ENCODE peak calls at places on chromosomes 13 and 19, in seven cellular contexts. O is RWPE1, B is NB4, V is OCI-LY7, W is Caco-2, J is psoas muscle, G is AG04450. S is an unnamed sample.

GRCh38 chr13:35349673-35350278 is 126.7 kb downstream of the MAB21L1 start:
- DNase-seq in B (no peak), G (no peak), O (peak), V (no peak), W (peak), J (no peak), S (no peak)

GRCh38 chr19:2207991-2208860 is 27.9 kb downstream of the PLEKHJ1 start:
- DNase-seq in W (no peak), V (peak), J (peak), G (no peak), B (peak), O (no peak), S (no peak)

GRCh38 chr13:97549201-97549600 is 115.2 kb downstream of the RAP2A start:
- DNase-seq in J (no peak), O (no peak), G (no peak), B (no peak), W (no peak), V (no peak), S (no peak)

GRCh38 chr13:88288326-88288725 is 617.2 kb downstream of the SLITRK5 start:
- DNase-seq in W (no peak), G (no peak), B (no peak), O (no peak), V (no peak), J (no peak), S (no peak)

GRCh38 chr19:31560021-31560770 is 211.0 kb upstream of the TSHZ3 start:
- DNase-seq in O (no peak), J (no peak), B (no peak), W (no peak), V (no peak), G (no peak), S (no peak)

GRCh38 chr13:76723551-76724232 is 162.5 kb downstream of the KCTD12 start:
- DNase-seq in J (no peak), W (no peak), V (no peak), B (peak), O (peak), G (peak), S (no peak)

GRCh38 chr13:110537116-110537515 is 24.4 kb downstream of the RAB20 start:
- DNase-seq in O (no peak), G (no peak), W (no peak), J (no peak), V (no peak), B (no peak), S (no peak)

GRCh38 chr13:50650936-50651638 is 192.4 kb downstream of the DLEU7 start:
- DNase-seq in J (no peak), G (peak), W (no peak), B (no peak), V (peak), O (no peak), S (no peak)

GRCh38 chr13:113116871-113117271 is 5.7 kb upstream of the F10 start:
- DNase-seq in W (no peak), O (no peak), J (no peak), V (no peak), B (no peak), G (no peak), S (no peak)

GRCh38 chr19:7622933-7623685 is 6.2 kb downstream of the XAB2 start:
- DNase-seq in J (peak), B (no peak), V (peak), G (no peak), W (no peak), O (no peak), S (no peak)

GRCh38 chr19:38304866-38305429 is 897 bp downstream of the C19orf33 start:
- DNase-seq in O (peak), J (no peak), V (no peak), G (no peak), W (peak), B (no peak), S (no peak)

GRCh38 chr13:65011403-65011802 is 2218.7 kb downstream of the PCDH9 start:
- DNase-seq in W (no peak), G (no peak), V (no peak), B (no peak), O (no peak), J (no peak), S (no peak)

GRCh38 chr19:14333101-14333871 is 48.0 kb upstream of the ADGRE5 start:
- DNase-seq in G (no peak), J (no peak), V (no peak), O (peak), W (no peak), B (no peak), S (no peak)

GRCh38 chr19:2962018-2962670 is 15.2 kb upstream of the TLE6 start:
- DNase-seq in G (peak), O (peak), B (peak), W (peak), J (no peak), V (peak), S (no peak)

GRCh38 chr13:99215466-99215865 is 14.8 kb downstream of the UBAC2 start:
- DNase-seq in J (no peak), W (no peak), B (no peak), O (no peak), V (no peak), G (no peak), S (no peak)

GRCh38 chr19:39170398-39171231 is 26.1 kb upstream of the NCCRP1 start:
- DNase-seq in W (no peak), J (no peak), B (no peak), O (no peak), V (no peak), G (no peak), S (no peak)

GRCh38 chr13:30685320-30685859 is 50.0 kb upstream of the ALOX5AP start:
- DNase-seq in J (no peak), B (no peak), V (no peak), G (no peak), O (no peak), W (no peak), S (no peak)

GRCh38 chr13:40920826-40921225 is 98.3 kb downstream of the ELF1 start:
- DNase-seq in O (no peak), J (no peak), V (no peak), W (no peak), G (peak), B (no peak), S (no peak)

GRCh38 chr19:5339950-5340636 is 519 bp downstream of the PTPRS start:
- DNase-seq in B (peak), J (no peak), W (no peak), V (peak), O (no peak), G (no peak), S (no peak)

GRCh38 chr19:49182848-49183375 is 25.3 kb downstream of the TRPM4 start:
- DNase-seq in G (no peak), V (no peak), J (no peak), W (no peak), O (no peak), B (no peak), S (no peak)

GRCh38 chr19:45816236-45817009 is 1.3 kb upstream of the RSPH6A start:
- DNase-seq in V (no peak), O (no peak), B (peak), J (no peak), W (no peak), G (no peak), S (no peak)

GRCh38 chr13:110883539-110883938 is 31.3 kb downstream of the ANKRD10 start:
- DNase-seq in B (no peak), J (no peak), V (no peak), G (no peak), W (no peak), O (no peak), S (no peak)

GRCh38 chr19:46559203-46559602 is 41.9 kb upstream of the CALM3 start:
- DNase-seq in J (no peak), G (no peak), B (no peak), V (no peak), O (no peak), W (no peak), S (no peak)

GRCh38 chr13:40271931-40272775 is 394.3 kb downstream of the FOXO1 start:
- DNase-seq in B (peak), G (no peak), J (peak), O (peak), V (no peak), W (no peak), S (no peak)

GRCh38 chr19:3821857-3822364 is 35.7 kb upstream of the MATK start:
- DNase-seq in V (peak), G (no peak), W (no peak), J (peak), B (peak), O (peak), S (peak)

GRCh38 chr19:30255783-30256509 is 116.2 kb upstream of the ZNF536 start:
- DNase-seq in W (no peak), G (no peak), J (no peak), B (no peak), V (no peak), O (no peak), S (no peak)

GRCh38 chr13:113836917-113837553 is 26.8 kb downstream of the GAS6 start:
- DNase-seq in B (peak), W (peak), V (no peak), O (peak), G (peak), J (peak), S (no peak)

DNA sequence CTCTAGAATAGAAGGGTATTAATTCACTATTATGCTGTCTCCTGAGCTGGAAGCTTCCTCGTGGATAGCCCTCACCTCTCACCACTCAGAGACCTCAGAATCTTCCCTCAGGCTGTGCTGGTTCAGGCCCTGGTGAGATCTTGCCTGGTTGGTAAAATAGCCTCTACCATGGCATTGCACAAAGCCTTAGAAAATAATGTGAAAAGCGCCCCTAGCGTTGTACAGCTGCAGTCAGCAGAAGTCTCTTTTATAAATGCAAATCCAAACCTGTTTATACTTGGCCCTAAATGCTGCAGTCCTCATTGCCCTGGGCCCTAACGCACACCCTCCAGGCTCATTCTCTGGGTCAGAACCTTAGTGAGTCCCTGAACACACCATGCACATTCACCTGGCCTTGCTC is 150.9 kb downstream of the KCTD15 start:
- DNase-seq in W (no peak), G (no peak), V (peak), B (peak), J (no peak), O (no peak), S (no peak)
- TF ChIP-seq CTCF in W (no peak), G (peak), V (peak), B (peak), J (no peak), O (no peak), S (no peak)

DNA sequence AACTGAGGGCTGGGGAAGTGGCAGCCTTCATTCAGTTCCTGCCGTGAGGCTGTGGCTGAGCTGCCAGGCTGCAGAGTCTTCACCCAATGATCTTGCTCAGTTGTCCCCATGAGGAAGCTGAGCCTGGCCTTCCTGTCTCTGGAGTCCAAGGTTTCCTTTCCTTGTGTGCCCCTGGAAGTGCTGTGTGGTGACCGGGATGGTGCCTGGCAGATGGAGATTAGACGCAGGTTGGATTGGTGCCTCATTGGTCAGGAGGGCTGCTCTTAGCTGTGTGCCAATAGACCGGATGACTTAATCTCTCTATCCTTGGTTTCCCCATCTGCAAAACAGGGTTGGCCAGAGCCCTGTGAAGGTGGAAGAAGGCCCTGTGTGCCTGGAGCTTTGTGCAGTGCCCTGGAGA is 24.6 kb downstream of the DNM2 start:
- DNase-seq in J (no peak), V (no peak), O (no peak), W (no peak), G (no peak), B (no peak), S (no peak)
- TF ChIP-seq CTCF in J (no peak), V (no peak), O (no peak), W (no peak), G (no peak), B (no peak), S (no peak)

DNA sequence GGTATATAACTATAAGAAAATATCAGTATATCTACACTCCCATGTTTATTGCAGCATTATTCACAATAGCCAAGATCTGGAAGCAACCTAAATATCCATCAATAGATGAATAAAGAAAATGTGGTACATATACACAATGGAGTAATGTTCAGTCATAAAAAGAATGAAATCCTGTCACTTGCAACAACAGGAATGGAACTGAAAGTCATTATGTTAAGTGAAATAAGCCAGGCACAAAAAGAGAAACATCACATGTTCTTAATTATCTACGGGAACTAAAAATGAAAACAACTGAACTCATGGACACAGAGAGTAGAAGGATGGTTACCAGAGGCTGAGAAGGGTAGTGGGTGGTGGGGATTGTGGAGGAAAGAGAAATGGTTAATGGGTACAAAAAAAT is 665.2 kb downstream of the TBC1D4 start:
- DNase-seq in G (no peak), W (no peak), B (no peak), J (no peak), V (no peak), O (no peak), S (no peak)
- TF ChIP-seq CTCF in G (no peak), W (no peak), B (no peak), J (no peak), V (no peak), O (no peak), S (no peak)

GRCh38 chr13:72645521-72645920 is 81.9 kb downstream of the MZT1 start:
- DNase-seq in V (no peak), B (no peak), J (no peak), W (no peak), O (no peak), G (no peak), S (no peak)
- TF ChIP-seq CTCF in V (no peak), B (no peak), J (no peak), W (no peak), O (no peak), G (no peak), S (no peak)

S was measured in omental fat pad.